ENCODE peak calls at places on chromosomes 4 and X, in six cellular contexts. A is endothelial cell of umbilical vein, O is heart left ventricle, H is left lung, P is tibial artery, R is aorta. L is an unnamed sample.
A peak's percentile ranks its signal among the peaks of the same experiment; 100 is the strongest.

GRCh38 chrX:136879001-136879667 is 1.4 kb downstream of the RBMX start:
- DNase-seq in A (no peak), O (no peak), H (no peak), P (no peak), R (no peak), L (no peak)

GRCh38 chrX:40167240-40168182 is 69.8 kb upstream of the BCOR start:
- DNase-seq in A (no peak), O (peak; percentile 63), H (peak; percentile 75), P (peak; percentile 78), R (peak; percentile 63), L (no peak)

GRCh38 chr4:39970559-39971270 is 7.0 kb downstream of the PDS5A start:
- DNase-seq in A (no peak), O (no peak), H (peak; percentile 28), P (no peak), R (no peak), L (no peak)

GRCh38 chr4:10114147-10114546 is 2.5 kb downstream of the WDR1 start:
- DNase-seq in A (no peak), O (no peak), H (no peak), P (no peak), R (no peak), L (no peak)

GRCh38 chrX:110509778-110510510 is 151.3 kb downstream of the RTL9 start:
- DNase-seq in A (no peak), O (no peak), H (no peak), P (no peak), R (no peak), L (no peak)

GRCh38 chr4:87049508-87049907 is 114.7 kb downstream of the AFF1 start:
- DNase-seq in A (peak; percentile 32), O (no peak), H (no peak), P (no peak), R (no peak), L (no peak)

GRCh38 chrX:129540725-129541184 is 696 bp downstream of the OCRL start:
- DNase-seq in A (peak; percentile 11), O (no peak), H (no peak), P (peak; percentile 64), R (peak; percentile 40), L (no peak)

GRCh38 chr4:97404876-97405523 is 738.3 kb downstream of the STPG2 start:
- DNase-seq in A (no peak), O (no peak), H (no peak), P (no peak), R (no peak), L (no peak)

GRCh38 chrX:149567621-149568417 is 18.1 kb upstream of the HSFX3 start:
- DNase-seq in A (no peak), O (no peak), H (no peak), P (no peak), R (no peak), L (no peak)

GRCh38 chr4:77156912-77157858 is at the start of gene CCNG2:
- DNase-seq in A (no peak), O (peak; percentile 90), H (peak; percentile 89), P (peak; percentile 94), R (peak; percentile 94), L (peak; percentile 89)

GRCh38 chr4:48290146-48290772 is 20.6 kb upstream of the TEC start:
- DNase-seq in A (peak; percentile 22), O (no peak), H (no peak), P (no peak), R (no peak), L (no peak)

GRCh38 chrX:125998432-125998831 is 167.7 kb downstream of the DCAF12L2 start:
- DNase-seq in A (peak; percentile 1), O (no peak), H (no peak), P (no peak), R (no peak), L (no peak)

GRCh38 chr4:152369203-152369902 is 166.5 kb downstream of the FBXW7 start:
- DNase-seq in A (no peak), O (no peak), H (no peak), P (no peak), R (no peak), L (no peak)

GRCh38 chrX:37879692-37880091 is 32.3 kb upstream of the DYNLT3 start:
- DNase-seq in A (no peak), O (no peak), H (no peak), P (no peak), R (no peak), L (no peak)

GRCh38 chr4:20272411-20272872 is 20.7 kb downstream of the SLIT2 start:
- DNase-seq in A (no peak), O (no peak), H (no peak), P (no peak), R (no peak), L (no peak)

GRCh38 chr4:25525896-25526295 is 129.8 kb upstream of the SLC34A2 start:
- DNase-seq in A (no peak), O (no peak), H (no peak), P (no peak), R (no peak), L (no peak)

GRCh38 chrX:18638397-18638796 is 33.5 kb downstream of the RS1 start:
- DNase-seq in A (no peak), O (no peak), H (no peak), P (no peak), R (no peak), L (no peak)

GRCh38 chr4:128288689-128289106 is 1.1 kb upstream of the PGRMC2 start:
- DNase-seq in A (peak; percentile 59), O (no peak), H (no peak), P (no peak), R (no peak), L (no peak)

GRCh38 chr4:20532096-20532495 is 168.2 kb upstream of the PACRGL start:
- DNase-seq in A (no peak), O (no peak), H (no peak), P (no peak), R (no peak), L (no peak)

GRCh38 chr4:932713-933070 is 432 bp downstream of the TMEM175 start:
- DNase-seq in A (no peak), O (no peak), H (peak; percentile 67), P (no peak), R (no peak), L (no peak)

GRCh38 chrX:10769696-10770619 is 149.6 kb upstream of the MID1 start:
- DNase-seq in A (peak; percentile 27), O (no peak), H (no peak), P (no peak), R (no peak), L (no peak)

GRCh38 chrX:136878423-136878822 is 2.1 kb downstream of the RBMX start:
- DNase-seq in A (no peak), O (no peak), H (no peak), P (no peak), R (no peak), L (no peak)

GRCh38 chr4:184885602-184886001 is 59.8 kb upstream of the ACSL1 start:
- DNase-seq in A (no peak), O (no peak), H (no peak), P (no peak), R (no peak), L (no peak)
- H3K4me1 ChIP-seq in A (no peaks in the 10 kb centered on the region), O (no peaks in the 10 kb centered on the region), H (peaks cover 28% of the 10 kb centered on the region), P (no peaks in the 10 kb centered on the region), R (no peaks in the 10 kb centered on the region), L (no peaks in the 10 kb centered on the region)

GRCh38 chrX:132957211-132958085 is 981 bp downstream of the HS6ST2 start:
- DNase-seq in A (peak; percentile 6), O (no peak), H (no peak), P (no peak), R (no peak), L (no peak)
- H3K4me3 ChIP-seq in A (peak overlapping the region; percentile 43), O (peak overlapping the region; percentile 50), H (peak overlapping the region; percentile 17), P (peak overlapping the region; percentile 56), R (peak overlapping the region; percentile 32), L (peak overlapping the region; percentile 36)

GRCh38 chrX:19686876-19687275 is 171.6 kb upstream of the MAP3K15 start:
- DNase-seq in A (no peak), O (no peak), H (no peak), P (no peak), R (no peak), L (no peak)

GRCh38 chrX:19688426-19688825 is 173.1 kb upstream of the MAP3K15 start:
- DNase-seq in A (no peak), O (no peak), H (no peak), P (no peak), R (no peak), L (no peak)

GRCh38 chrX:19684265-19684664 is 169.0 kb upstream of the MAP3K15 start:
- DNase-seq in A (no peak), O (no peak), H (no peak), P (no peak), R (no peak), L (no peak)

GRCh38 chrX:19689170-19689814 is 174.0 kb upstream of the MAP3K15 start:
- DNase-seq in A (no peak), O (no peak), H (no peak), P (no peak), R (no peak), L (no peak)

GRCh38 chrX:19687395-19687794 is 172.1 kb upstream of the MAP3K15 start:
- DNase-seq in A (no peak), O (no peak), H (no peak), P (no peak), R (no peak), L (no peak)
- H3K27ac ChIP-seq in A (no peak overlapping the region), O (no peak overlapping the region), H (no peak overlapping the region), P (no peak overlapping the region), R (no peak overlapping the region), L (no peak overlapping the region)

GRCh38 chr4:184355111-184355604 is 119.2 kb downstream of the IRF2 start:
- DNase-seq in A (peak; percentile 98), O (no peak), H (no peak), P (peak; percentile 80), R (no peak), L (no peak)

GRCh38 chr4:184357164-184357563 is 117.2 kb downstream of the IRF2 start:
- DNase-seq in A (no peak), O (no peak), H (no peak), P (no peak), R (no peak), L (no peak)

GRCh38 chr4:184357783-184358182 is 116.6 kb downstream of the IRF2 start:
- DNase-seq in A (no peak), O (no peak), H (no peak), P (no peak), R (no peak), L (no peak)

GRCh38 chr4:184355857-184356256 is 118.5 kb downstream of the IRF2 start:
- DNase-seq in A (no peak), O (no peak), H (no peak), P (no peak), R (no peak), L (no peak)

DNA sequence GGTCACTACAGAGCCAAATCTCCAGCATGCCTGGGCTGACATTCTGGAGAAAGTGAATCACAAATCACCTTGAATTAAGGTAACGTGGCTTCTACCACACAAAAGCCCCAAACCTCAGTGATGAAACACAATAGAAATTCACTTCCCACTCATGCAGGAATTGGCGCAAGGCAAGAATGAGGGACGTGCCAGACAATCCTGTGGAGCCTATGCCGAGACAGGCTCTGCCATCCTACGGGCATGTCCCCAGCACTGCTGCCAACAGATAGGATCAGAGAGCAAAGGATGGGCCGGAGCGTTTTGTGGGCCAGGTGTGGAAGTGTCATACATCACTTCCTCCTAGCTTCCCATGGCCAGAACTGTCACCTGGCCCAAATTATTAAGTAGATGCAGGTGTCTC is 118.0 kb downstream of the IRF2 start:
- DNase-seq in A (no peak), O (no peak), H (no peak), P (no peak), R (no peak), L (no peak)
- H3K4me1 ChIP-seq in A (peaks cover 13% of the 10 kb centered on the region), O (peaks cover 30% of the 10 kb centered on the region), H (peaks cover 54% of the 10 kb centered on the region), P (no peaks in the 10 kb centered on the region), R (no peaks in the 10 kb centered on the region), L (peaks cover 8% of the 10 kb centered on the region)